ENCODE peak calls at places on chromosomes 4 and X, in ten cellular contexts. One of them, this sample, is unnamed.

GRCh38 chr4:156294577-156294976 is 340.9 kb upstream of the CTSO start:
- DNase-seq in mucosa of descending colon: no peak
- DNase-seq in heart left ventricle: peak
- DNase-seq in stomach: no peak
- DNase-seq in spleen: no peak
- DNase-seq in HCT116: peak
- DNase-seq in OCI-LY7: no peak
- DNase-seq in CD8-positive, alpha-beta T cell: no peak
- DNase-seq in fibroblast of lung: peak
- DNase-seq in lower leg skin: no peak
- DNase-seq in this sample: peak

GRCh38 chr4:89344571-89344970 is 37.0 kb upstream of the GPRIN3 start:
- DNase-seq in CD8-positive, alpha-beta T cell: no peak
- DNase-seq in stomach: no peak
- DNase-seq in mucosa of descending colon: no peak
- DNase-seq in spleen: no peak
- DNase-seq in lower leg skin: no peak
- DNase-seq in HCT116: no peak
- DNase-seq in heart left ventricle: no peak
- DNase-seq in fibroblast of lung: no peak
- DNase-seq in OCI-LY7: no peak
- DNase-seq in this sample: no peak

GRCh38 chrX:43333543-43333942 is 322.6 kb upstream of the MAOA start:
- DNase-seq in lower leg skin: no peak
- DNase-seq in spleen: no peak
- DNase-seq in OCI-LY7: peak
- DNase-seq in HCT116: no peak
- DNase-seq in mucosa of descending colon: no peak
- DNase-seq in fibroblast of lung: no peak
- DNase-seq in heart left ventricle: no peak
- DNase-seq in CD8-positive, alpha-beta T cell: no peak
- DNase-seq in stomach: no peak
- DNase-seq in this sample: no peak

GRCh38 chr4:100022792-100023222 is 72.7 kb upstream of the H2AZ1 start:
- DNase-seq in OCI-LY7: no peak
- DNase-seq in lower leg skin: no peak
- DNase-seq in stomach: no peak
- DNase-seq in fibroblast of lung: peak
- DNase-seq in CD8-positive, alpha-beta T cell: no peak
- DNase-seq in HCT116: no peak
- DNase-seq in spleen: no peak
- DNase-seq in heart left ventricle: no peak
- DNase-seq in mucosa of descending colon: no peak
- DNase-seq in this sample: no peak

GRCh38 chrX:44202596-44202995 is 140.9 kb downstream of the EFHC2 start:
- DNase-seq in CD8-positive, alpha-beta T cell: no peak
- DNase-seq in HCT116: no peak
- DNase-seq in lower leg skin: no peak
- DNase-seq in heart left ventricle: no peak
- DNase-seq in stomach: no peak
- DNase-seq in fibroblast of lung: no peak
- DNase-seq in spleen: no peak
- DNase-seq in mucosa of descending colon: no peak
- DNase-seq in OCI-LY7: no peak
- DNase-seq in this sample: no peak

GRCh38 chr4:658031-658667 is 15.9 kb downstream of the ATP5ME start:
- DNase-seq in OCI-LY7: no peak
- DNase-seq in spleen: peak
- DNase-seq in HCT116: no peak
- DNase-seq in fibroblast of lung: no peak
- DNase-seq in lower leg skin: no peak
- DNase-seq in heart left ventricle: peak
- DNase-seq in mucosa of descending colon: peak
- DNase-seq in stomach: no peak
- DNase-seq in CD8-positive, alpha-beta T cell: no peak
- DNase-seq in this sample: no peak

GRCh38 chr4:87326460-87326859 is 3.8 kb upstream of the HSD17B13 start:
- DNase-seq in lower leg skin: no peak
- DNase-seq in OCI-LY7: no peak
- DNase-seq in fibroblast of lung: no peak
- DNase-seq in CD8-positive, alpha-beta T cell: no peak
- DNase-seq in HCT116: no peak
- DNase-seq in mucosa of descending colon: no peak
- DNase-seq in spleen: no peak
- DNase-seq in stomach: no peak
- DNase-seq in heart left ventricle: no peak
- DNase-seq in this sample: no peak

GRCh38 chr4:16257611-16258010 is 31.3 kb upstream of the TAPT1 start:
- DNase-seq in heart left ventricle: no peak
- DNase-seq in lower leg skin: no peak
- DNase-seq in mucosa of descending colon: no peak
- DNase-seq in spleen: no peak
- DNase-seq in CD8-positive, alpha-beta T cell: no peak
- DNase-seq in fibroblast of lung: no peak
- DNase-seq in OCI-LY7: no peak
- DNase-seq in HCT116: no peak
- DNase-seq in stomach: no peak
- DNase-seq in this sample: no peak

GRCh38 chr4:8149664-8150063 is 8.9 kb downstream of the ABLIM2 start:
- DNase-seq in HCT116: no peak
- DNase-seq in lower leg skin: no peak
- DNase-seq in mucosa of descending colon: peak
- DNase-seq in OCI-LY7: no peak
- DNase-seq in fibroblast of lung: no peak
- DNase-seq in spleen: peak
- DNase-seq in stomach: no peak
- DNase-seq in heart left ventricle: no peak
- DNase-seq in CD8-positive, alpha-beta T cell: no peak
- DNase-seq in this sample: no peak

GRCh38 chr4:188719794-188720193 is 580.6 kb downstream of the TRIML1 start:
- DNase-seq in lower leg skin: no peak
- DNase-seq in stomach: no peak
- DNase-seq in CD8-positive, alpha-beta T cell: no peak
- DNase-seq in fibroblast of lung: no peak
- DNase-seq in spleen: no peak
- DNase-seq in OCI-LY7: no peak
- DNase-seq in HCT116: peak
- DNase-seq in heart left ventricle: no peak
- DNase-seq in mucosa of descending colon: no peak
- DNase-seq in this sample: no peak

GRCh38 chrX:22686138-22686541 is 313.6 kb upstream of the DDX53 start:
- DNase-seq in spleen: peak
- DNase-seq in fibroblast of lung: peak
- DNase-seq in mucosa of descending colon: no peak
- DNase-seq in lower leg skin: peak
- DNase-seq in stomach: no peak
- DNase-seq in OCI-LY7: no peak
- DNase-seq in heart left ventricle: no peak
- DNase-seq in HCT116: no peak
- DNase-seq in CD8-positive, alpha-beta T cell: no peak
- DNase-seq in this sample: peak

GRCh38 chr4:10006604-10007435 is 14.5 kb downstream of the SLC2A9 start:
- DNase-seq in OCI-LY7: no peak
- DNase-seq in HCT116: peak
- DNase-seq in stomach: peak
- DNase-seq in heart left ventricle: no peak
- DNase-seq in lower leg skin: no peak
- DNase-seq in fibroblast of lung: no peak
- DNase-seq in CD8-positive, alpha-beta T cell: no peak
- DNase-seq in spleen: no peak
- DNase-seq in mucosa of descending colon: peak
- DNase-seq in this sample: no peak

GRCh38 chrX:150475466-150475865 is 93.0 kb upstream of the MTM1 start:
- DNase-seq in CD8-positive, alpha-beta T cell: no peak
- DNase-seq in fibroblast of lung: peak
- DNase-seq in lower leg skin: no peak
- DNase-seq in OCI-LY7: no peak
- DNase-seq in HCT116: no peak
- DNase-seq in mucosa of descending colon: no peak
- DNase-seq in stomach: no peak
- DNase-seq in spleen: no peak
- DNase-seq in heart left ventricle: no peak
- DNase-seq in this sample: peak

GRCh38 chr4:25663778-25664177 is 8.1 kb downstream of the SLC34A2 start:
- DNase-seq in CD8-positive, alpha-beta T cell: no peak
- DNase-seq in HCT116: no peak
- DNase-seq in lower leg skin: no peak
- DNase-seq in fibroblast of lung: no peak
- DNase-seq in stomach: no peak
- DNase-seq in heart left ventricle: no peak
- DNase-seq in spleen: no peak
- DNase-seq in OCI-LY7: no peak
- DNase-seq in mucosa of descending colon: no peak
- DNase-seq in this sample: no peak

GRCh38 chr4:40379248-40379647 is 44.1 kb downstream of the CHRNA9 start:
- DNase-seq in lower leg skin: no peak
- DNase-seq in CD8-positive, alpha-beta T cell: no peak
- DNase-seq in mucosa of descending colon: no peak
- DNase-seq in HCT116: no peak
- DNase-seq in fibroblast of lung: no peak
- DNase-seq in heart left ventricle: no peak
- DNase-seq in OCI-LY7: no peak
- DNase-seq in spleen: no peak
- DNase-seq in stomach: no peak
- DNase-seq in this sample: no peak

GRCh38 chr4:163755013-163755412 is 260.5 kb downstream of the TMA16 start:
- DNase-seq in lower leg skin: no peak
- DNase-seq in CD8-positive, alpha-beta T cell: no peak
- DNase-seq in OCI-LY7: peak
- DNase-seq in spleen: no peak
- DNase-seq in HCT116: no peak
- DNase-seq in heart left ventricle: no peak
- DNase-seq in fibroblast of lung: peak
- DNase-seq in stomach: no peak
- DNase-seq in mucosa of descending colon: no peak
- DNase-seq in this sample: peak

GRCh38 chr4:2469192-2469984 is 482 bp downstream of the RNF4 start:
- DNase-seq in fibroblast of lung: peak
- DNase-seq in stomach: peak
- DNase-seq in OCI-LY7: peak
- DNase-seq in mucosa of descending colon: peak
- DNase-seq in HCT116: no peak
- DNase-seq in CD8-positive, alpha-beta T cell: peak
- DNase-seq in lower leg skin: peak
- DNase-seq in spleen: peak
- DNase-seq in heart left ventricle: peak
- DNase-seq in this sample: no peak

GRCh38 chrX:48917139-48917980 is 1.5 kb downstream of the PIM2 start:
- DNase-seq in spleen: peak
- DNase-seq in CD8-positive, alpha-beta T cell: peak
- DNase-seq in OCI-LY7: peak
- DNase-seq in mucosa of descending colon: peak
- DNase-seq in heart left ventricle: peak
- DNase-seq in HCT116: peak
- DNase-seq in lower leg skin: peak
- DNase-seq in fibroblast of lung: peak
- DNase-seq in stomach: peak
- DNase-seq in this sample: peak
- H3K4me3 ChIP-seq in spleen: peak
- H3K4me3 ChIP-seq in CD8-positive, alpha-beta T cell: peak
- H3K4me3 ChIP-seq in OCI-LY7: peak
- H3K4me3 ChIP-seq in mucosa of descending colon: no peak
- H3K4me3 ChIP-seq in heart left ventricle: no peak
- H3K4me3 ChIP-seq in HCT116: peak
- H3K4me3 ChIP-seq in lower leg skin: no peak
- H3K4me3 ChIP-seq in fibroblast of lung: peak
- H3K4me3 ChIP-seq in stomach: peak
- H3K4me3 ChIP-seq in this sample: peak

DNA sequence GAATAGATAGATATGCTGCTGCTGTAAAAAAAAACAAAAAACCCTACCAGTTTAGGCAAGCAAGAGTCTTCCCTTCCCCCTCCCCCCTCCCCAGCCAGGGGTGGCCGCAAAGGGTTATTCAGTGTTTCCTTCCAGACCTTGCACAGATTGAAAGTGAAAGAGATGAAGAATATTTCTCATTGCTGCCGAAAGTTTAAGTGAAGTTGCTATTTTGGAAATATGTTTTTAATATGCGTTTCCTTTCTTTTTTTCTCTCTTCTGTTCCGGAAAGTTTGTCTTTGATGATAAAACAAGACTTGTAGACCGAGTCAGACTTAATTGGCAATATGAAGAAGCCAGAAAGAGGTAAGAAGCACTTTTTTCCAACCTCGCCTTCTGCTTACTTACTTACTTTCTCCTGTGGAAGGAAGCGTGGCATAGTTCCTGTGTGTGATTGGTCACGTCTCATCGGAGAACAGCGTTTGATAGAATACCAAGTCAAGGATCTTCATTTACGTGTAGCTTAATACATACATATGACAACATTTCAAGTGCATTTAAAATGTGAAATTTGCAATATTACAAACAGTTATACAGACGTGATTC is 58.4 kb upstream of the CLCN4 start:
- DNase-seq in heart left ventricle: no peak
- DNase-seq in lower leg skin: no peak
- DNase-seq in stomach: no peak
- DNase-seq in CD8-positive, alpha-beta T cell: peak
- DNase-seq in mucosa of descending colon: no peak
- DNase-seq in fibroblast of lung: no peak
- DNase-seq in HCT116: no peak
- DNase-seq in spleen: no peak
- DNase-seq in OCI-LY7: peak
- DNase-seq in this sample: no peak
- H3K4me3 ChIP-seq in heart left ventricle: peak
- H3K4me3 ChIP-seq in lower leg skin: no peak
- H3K4me3 ChIP-seq in stomach: peak
- H3K4me3 ChIP-seq in CD8-positive, alpha-beta T cell: peak
- H3K4me3 ChIP-seq in mucosa of descending colon: no peak
- H3K4me3 ChIP-seq in fibroblast of lung: peak
- H3K4me3 ChIP-seq in HCT116: no peak
- H3K4me3 ChIP-seq in spleen: peak
- H3K4me3 ChIP-seq in OCI-LY7: peak
- H3K4me3 ChIP-seq in this sample: no peak

DNA sequence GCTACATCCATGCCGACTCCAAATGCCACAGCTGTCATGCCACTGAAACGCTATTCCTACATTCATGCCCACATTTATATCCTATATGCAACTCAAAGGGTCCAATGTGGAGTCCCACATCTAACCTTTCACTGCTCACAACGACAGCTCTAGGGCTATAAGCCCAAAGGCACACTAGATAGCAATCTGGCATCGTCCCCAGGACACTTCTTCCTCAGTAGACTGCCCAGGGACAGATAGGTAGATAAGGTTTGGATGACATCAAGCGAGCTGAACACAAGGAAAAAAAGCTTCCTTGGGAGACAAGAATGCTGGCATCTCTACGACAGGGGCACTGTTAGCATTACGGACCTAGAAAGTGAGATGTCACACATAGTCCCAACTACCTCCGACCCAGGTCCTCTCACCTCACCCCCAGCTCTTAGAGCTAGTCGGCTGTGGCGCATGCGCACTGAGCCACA is 685 bp downstream of the RAB9B start:
- DNase-seq in heart left ventricle: no peak
- DNase-seq in lower leg skin: no peak
- DNase-seq in stomach: peak
- DNase-seq in CD8-positive, alpha-beta T cell: peak
- DNase-seq in mucosa of descending colon: no peak
- DNase-seq in spleen: no peak
- DNase-seq in HCT116: no peak
- DNase-seq in fibroblast of lung: no peak
- DNase-seq in OCI-LY7: no peak
- DNase-seq in this sample: no peak
- H3K4me3 ChIP-seq in heart left ventricle: peak
- H3K4me3 ChIP-seq in lower leg skin: peak
- H3K4me3 ChIP-seq in stomach: peak
- H3K4me3 ChIP-seq in CD8-positive, alpha-beta T cell: peak
- H3K4me3 ChIP-seq in mucosa of descending colon: no peak
- H3K4me3 ChIP-seq in spleen: peak
- H3K4me3 ChIP-seq in HCT116: no peak
- H3K4me3 ChIP-seq in fibroblast of lung: peak
- H3K4me3 ChIP-seq in OCI-LY7: no peak
- H3K4me3 ChIP-seq in this sample: peak

GRCh38 chr4:152352645-152353116 is 183.2 kb downstream of the FBXW7 start:
- DNase-seq in heart left ventricle: peak
- DNase-seq in mucosa of descending colon: peak
- DNase-seq in OCI-LY7: peak
- DNase-seq in CD8-positive, alpha-beta T cell: no peak
- DNase-seq in fibroblast of lung: peak
- DNase-seq in HCT116: peak
- DNase-seq in spleen: peak
- DNase-seq in stomach: no peak
- DNase-seq in lower leg skin: peak
- DNase-seq in this sample: peak
- H3K4me3 ChIP-seq in heart left ventricle: peak
- H3K4me3 ChIP-seq in mucosa of descending colon: no peak
- H3K4me3 ChIP-seq in OCI-LY7: no peak
- H3K4me3 ChIP-seq in CD8-positive, alpha-beta T cell: peak
- H3K4me3 ChIP-seq in fibroblast of lung: peak
- H3K4me3 ChIP-seq in HCT116: peak
- H3K4me3 ChIP-seq in spleen: peak
- H3K4me3 ChIP-seq in stomach: peak
- H3K4me3 ChIP-seq in lower leg skin: peak
- H3K4me3 ChIP-seq in this sample: peak